ENCODE peak calls at places on chromosomes 1 and 21, in nine cellular contexts. Q is amniotic epithelial cell, M is EL, F is Caco-2, H is stomach, W is cardiac fibroblast, D is iPS-NIHi11, U is left lung, T is choroid plexus epithelial cell. B is an unnamed sample.

GRCh38 chr1:235206533-235207201 is 45.6 kb upstream of the RBM34 start:
- DNase-seq in Q (peak; percentile 26), M (peak; percentile 13), F (no peak), H (no peak), W (no peak), D (no peak), U (no peak), T (no peak), B (no peak)

GRCh38 chr21:31530918-31531705 is 128.4 kb upstream of the SOD1 start:
- DNase-seq in Q (no peak), M (no peak), F (no peak), H (peak; percentile 77), W (no peak), D (no peak), U (no peak), T (peak; percentile 26), B (peak; percentile 78)

GRCh38 chr1:72037745-72038343 is 244.5 kb downstream of the NEGR1 start:
- DNase-seq in Q (peak; percentile 24), M (peak; percentile 31), F (peak; percentile 35), H (peak; percentile 47), W (peak; percentile 59), D (peak; percentile 25), U (peak; percentile 31), T (peak; percentile 43), B (peak; percentile 31)

GRCh38 chr1:6251233-6251632 is 7.3 kb downstream of the HES3 start:
- DNase-seq in Q (no peak), M (no peak), F (no peak), H (no peak), W (no peak), D (no peak), U (no peak), T (no peak), B (no peak)

GRCh38 chr1:185996211-185996610 is 262.0 kb downstream of the HMCN1 start:
- DNase-seq in Q (peak; percentile 80), M (peak; percentile 81), F (no peak), H (no peak), W (peak; percentile 64), D (no peak), U (peak; percentile 37), T (peak; percentile 85), B (peak; percentile 84)

GRCh38 chr1:204003536-204003935 is 69.4 kb upstream of the SOX13 start:
- DNase-seq in Q (no peak), M (no peak), F (peak; percentile 27), H (no peak), W (no peak), D (peak; percentile 19), U (no peak), T (no peak), B (no peak)

GRCh38 chr1:119075614-119076013 is 64.8 kb downstream of the WARS2 start:
- DNase-seq in Q (peak; percentile 65), M (peak; percentile 57), F (no peak), H (no peak), W (peak; percentile 70), D (no peak), U (no peak), T (peak; percentile 72), B (peak; percentile 27)

GRCh38 chr1:22105611-22106207 is 37.2 kb downstream of the WNT4 start:
- DNase-seq in Q (peak; percentile 69), M (peak; percentile 58), F (peak; percentile 50), H (no peak), W (peak; percentile 78), D (peak; percentile 60), U (no peak), T (peak; percentile 83), B (peak; percentile 40)

GRCh38 chr1:33165209-33165608 is 16.6 kb downstream of the TRIM62 start:
- DNase-seq in Q (no peak), M (no peak), F (no peak), H (no peak), W (no peak), D (peak; percentile 91), U (no peak), T (no peak), B (no peak)

GRCh38 chr1:237386362-237387143 is 344.6 kb downstream of the RYR2 start:
- DNase-seq in Q (peak; percentile 25), M (peak; percentile 16), F (no peak), H (no peak), W (peak; percentile 62), D (peak; percentile 45), U (no peak), T (peak; percentile 61), B (no peak)

GRCh38 chr1:183461350-183461749 is 10.9 kb upstream of the SMG7 start:
- DNase-seq in Q (no peak), M (peak; percentile 36), F (peak; percentile 84), H (no peak), W (peak; percentile 54), D (peak; percentile 26), U (peak; percentile 41), T (peak; percentile 17), B (peak; percentile 17)

GRCh38 chr1:93758842-93759515 is 77.3 kb upstream of the BCAR3 start:
- DNase-seq in Q (peak; percentile 91), M (no peak), F (no peak), H (no peak), W (peak; percentile 97), D (no peak), U (peak; percentile 61), T (peak; percentile 97), B (peak; percentile 94)

GRCh38 chr1:204288061-204288588 is 71.6 kb downstream of the PLEKHA6 start:
- DNase-seq in Q (peak; percentile 70), M (peak; percentile 33), F (peak; percentile 72), H (peak; percentile 86), W (peak; percentile 52), D (peak; percentile 66), U (peak; percentile 63), T (peak; percentile 21), B (peak; percentile 57)

GRCh38 chr1:64228181-64228957 is 24.9 kb downstream of the UBE2U start:
- DNase-seq in Q (peak; percentile 16), M (peak; percentile 76), F (no peak), H (no peak), W (peak; percentile 13), D (no peak), U (no peak), T (peak; percentile 61), B (peak; percentile 84)

GRCh38 chr1:151759241-151759640 is 4.1 kb downstream of the MRPL9 start:
- DNase-seq in Q (peak; percentile 5), M (no peak), F (no peak), H (no peak), W (no peak), D (no peak), U (no peak), T (no peak), B (no peak)

GRCh38 chr1:177021741-177022140 is 142.8 kb downstream of the ASTN1 start:
- DNase-seq in Q (no peak), M (no peak), F (no peak), H (no peak), W (no peak), D (no peak), U (no peak), T (no peak), B (no peak)

GRCh38 chr1:77899647-77900320 is 11.4 kb downstream of the NEXN start:
- DNase-seq in Q (peak; percentile 28), M (peak; percentile 45), F (no peak), H (no peak), W (peak; percentile 22), D (no peak), U (no peak), T (peak; percentile 36), B (no peak)

GRCh38 chr1:152683846-152684245 is 2.1 kb upstream of the LCE2B start:
- DNase-seq in Q (no peak), M (no peak), F (no peak), H (no peak), W (no peak), D (no peak), U (no peak), T (no peak), B (no peak)

GRCh38 chr21:34147835-34148804 is 74.7 kb downstream of the MRPS6 start:
- DNase-seq in Q (no peak), M (peak; percentile 11), F (peak; percentile 23), H (no peak), W (peak; percentile 28), D (no peak), U (no peak), T (peak; percentile 34), B (no peak)

GRCh38 chr1:182677393-182678098 is 6.8 kb downstream of the RGS8 start:
- DNase-seq in Q (no peak), M (no peak), F (no peak), H (no peak), W (no peak), D (no peak), U (no peak), T (no peak), B (no peak)

GRCh38 chr1:229753764-229754553 is 127.9 kb downstream of the URB2 start:
- DNase-seq in Q (no peak), M (no peak), F (no peak), H (peak; percentile 45), W (no peak), D (no peak), U (no peak), T (no peak), B (no peak)

GRCh38 chr1:204188959-204189639 is 7.2 kb downstream of the KISS1 start:
- DNase-seq in Q (no peak), M (no peak), F (no peak), H (no peak), W (no peak), D (no peak), U (no peak), T (no peak), B (no peak)

GRCh38 chr1:174191255-174191906 is 32.1 kb downstream of the RABGAP1L start:
- DNase-seq in Q (peak; percentile 80), M (peak; percentile 90), F (no peak), H (no peak), W (peak; percentile 64), D (no peak), U (no peak), T (peak; percentile 61), B (no peak)

GRCh38 chr1:54159733-54160316 is 7.0 kb upstream of the CDCP2 start:
- DNase-seq in Q (no peak), M (no peak), F (no peak), H (no peak), W (no peak), D (no peak), U (no peak), T (no peak), B (no peak)

GRCh38 chr1:220770245-220770913 is 16.3 kb upstream of the MTARC1 start:
- DNase-seq in Q (no peak), M (no peak), F (no peak), H (no peak), W (no peak), D (no peak), U (no peak), T (no peak), B (no peak)